ENCODE peak calls at places on chromosome 6, in four cellular contexts. F is lower lobe of right lung, L is spleen, X is progenitor cell of endocrine pancreas. N is an unnamed sample.
A peak's percentile ranks its signal among the peaks of the same experiment; 100 is the strongest.

GRCh38 chr6:155259897-155260296 is 3.9 kb upstream of the CLDN20 start:
- DNase-seq in F (no peak), L (no peak), X (no peak), N (no peak)

GRCh38 chr6:13971303-13971702 is 46.6 kb downstream of the RNF182 start:
- DNase-seq in F (no peak), L (no peak), X (no peak), N (no peak)

GRCh38 chr6:138691595-138692057 is 81.9 kb upstream of the CCDC28A start:
- DNase-seq in F (no peak), L (no peak), X (no peak), N (no peak)

GRCh38 chr6:69953491-69953890 is 87.1 kb downstream of the COL19A1 start:
- DNase-seq in F (no peak), L (no peak), X (no peak), N (peak; percentile 41)

GRCh38 chr6:21131406-21131805 is 462.1 kb upstream of the SOX4 start:
- DNase-seq in F (no peak), L (no peak), X (no peak), N (no peak)

GRCh38 chr6:70398783-70399730 is 14.3 kb upstream of the FAM135A start:
- DNase-seq in F (peak; percentile 55), L (no peak), X (no peak), N (no peak)

GRCh38 chr6:155187994-155188706 is 75.7 kb upstream of the CLDN20 start:
- DNase-seq in F (no peak), L (no peak), X (no peak), N (no peak)

GRCh38 chr6:165049362-165049761 is 260.0 kb downstream of the C6orf118 start:
- DNase-seq in F (no peak), L (no peak), X (no peak), N (peak; percentile 82)

GRCh38 chr6:37987008-37987407 is 167.5 kb downstream of the ZFAND3 start:
- DNase-seq in F (no peak), L (no peak), X (no peak), N (no peak)

GRCh38 chr6:150922137-150922536 is 56.6 kb downstream of the MTHFD1L start:
- DNase-seq in F (no peak), L (no peak), X (no peak), N (no peak)

GRCh38 chr6:151285121-151285520 is 45.4 kb downstream of the AKAP12 start:
- DNase-seq in F (no peak), L (no peak), X (no peak), N (no peak)

GRCh38 chr6:14881399-14881798 is 364.5 kb upstream of the JARID2 start:
- DNase-seq in F (no peak), L (no peak), X (no peak), N (no peak)

GRCh38 chr6:48476257-48476656 is 365.3 kb upstream of the PTCHD4 start:
- DNase-seq in F (no peak), L (no peak), X (no peak), N (no peak)

GRCh38 chr6:148495029-148495428 is 152.4 kb downstream of the SASH1 start:
- DNase-seq in F (no peak), L (no peak), X (no peak), N (no peak)

GRCh38 chr6:162026843-162027242 is 700.7 kb downstream of the PRKN start:
- DNase-seq in F (no peak), L (no peak), X (no peak), N (no peak)

GRCh38 chr6:126047648-126048047 is 61.3 kb downstream of the TRMT11 start:
- DNase-seq in F (no peak), L (no peak), X (no peak), N (no peak)

GRCh38 chr6:16805190-16805860 is 44.1 kb upstream of the ATXN1 start:
- DNase-seq in F (no peak), L (no peak), X (no peak), N (no peak)

GRCh38 chr6:6764764-6765434 is 176.4 kb downstream of the LY86 start:
- DNase-seq in F (no peak), L (no peak), X (no peak), N (no peak)

GRCh38 chr6:41045664-41046063 is 3.4 kb downstream of the TSPO2 start:
- DNase-seq in F (no peak), L (no peak), X (no peak), N (no peak)

GRCh38 chr6:158150701-158151100 is 17.4 kb downstream of the SERAC1 start:
- DNase-seq in F (no peak), L (no peak), X (no peak), N (no peak)

DNA sequence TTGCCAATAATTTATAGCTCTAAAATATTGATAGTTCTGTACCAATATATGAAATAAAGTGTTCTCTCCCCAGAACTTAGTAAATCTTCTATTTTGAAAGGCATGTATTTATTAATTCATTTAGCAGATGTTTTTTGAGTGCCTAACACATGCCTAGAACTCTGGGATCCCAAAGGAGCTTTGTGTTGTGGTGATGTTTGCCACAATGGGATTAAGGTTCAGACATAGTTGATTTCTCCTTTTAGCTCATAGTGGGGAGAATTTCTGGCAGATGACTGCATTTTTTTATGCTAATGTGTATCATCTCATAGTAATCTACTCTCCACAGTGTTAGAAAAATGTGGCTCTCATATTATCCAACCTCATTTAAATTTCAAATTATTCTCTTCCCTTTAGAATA is 21.7 kb downstream of the MYB start:
- DNase-seq in F (no peak), L (no peak), X (no peak), N (no peak)
- TF ChIP-seq CTCF in F (no peak), L (no peak), X (no peak), N (no peak)

GRCh38 chr6:73285674-73286283 is 22.8 kb upstream of the KHDC1 start:
- DNase-seq in F (no peak), L (no peak), X (no peak), N (no peak)
- TF ChIP-seq CTCF in F (peak; percentile 19), L (no peak), X (peak; percentile 52), N (no peak)

DNA sequence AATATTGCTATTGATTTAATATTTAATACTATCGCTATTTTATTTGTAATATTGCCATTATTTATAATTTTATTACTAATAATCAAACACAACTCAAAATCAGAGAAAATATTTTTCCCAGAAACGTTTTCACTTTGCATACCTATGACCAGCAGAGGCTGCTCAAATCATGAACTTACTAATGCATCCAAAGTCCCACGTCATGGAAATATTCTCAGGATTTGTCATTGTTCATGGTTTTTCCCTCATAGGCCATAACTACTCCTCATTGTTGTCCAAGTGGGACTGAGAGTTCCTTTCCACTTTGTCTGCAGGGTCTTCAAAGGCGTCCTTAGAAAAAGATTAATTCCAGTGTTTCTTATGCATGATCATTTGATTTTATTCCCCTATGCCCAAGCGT is 344.8 kb downstream of the THBS2 start:
- DNase-seq in F (no peak), L (no peak), X (no peak), N (no peak)
- TF ChIP-seq CTCF in F (no peak), L (no peak), X (no peak), N (no peak)

GRCh38 chr6:134171517-134171916 is 119.1 kb upstream of the SLC2A12 start:
- DNase-seq in F (no peak), L (no peak), X (no peak), N (no peak)

GRCh38 chr6:134173936-134174789 is 121.7 kb upstream of the SLC2A12 start:
- DNase-seq in F (peak; percentile 80), L (peak; percentile 89), X (peak; percentile 72), N (peak; percentile 90)

GRCh38 chr6:134174790-134175531 is 122.5 kb upstream of the SLC2A12 start:
- DNase-seq in F (peak; percentile 96), L (peak; percentile 99), X (peak; percentile 90), N (peak; percentile 95)

GRCh38 chr6:134172020-134172766 is 119.8 kb upstream of the SLC2A12 start:
- DNase-seq in F (no peak), L (no peak), X (no peak), N (no peak)

GRCh38 chr6:134173007-134173690 is 120.7 kb upstream of the SLC2A12 start:
- DNase-seq in F (no peak), L (no peak), X (no peak), N (no peak)
- TF ChIP-seq CTCF in F (no peak), L (no peak), X (no peak), N (no peak)

GRCh38 chr6:101393291-101394251 is at the start of gene GRIK2:
- DNase-seq in F (no peak), L (no peak), X (peak; percentile 57), N (peak; percentile 89)
- TF ChIP-seq CTCF in F (no peak), L (no peak), X (peak; percentile 55), N (peak; percentile 74)

DNA sequence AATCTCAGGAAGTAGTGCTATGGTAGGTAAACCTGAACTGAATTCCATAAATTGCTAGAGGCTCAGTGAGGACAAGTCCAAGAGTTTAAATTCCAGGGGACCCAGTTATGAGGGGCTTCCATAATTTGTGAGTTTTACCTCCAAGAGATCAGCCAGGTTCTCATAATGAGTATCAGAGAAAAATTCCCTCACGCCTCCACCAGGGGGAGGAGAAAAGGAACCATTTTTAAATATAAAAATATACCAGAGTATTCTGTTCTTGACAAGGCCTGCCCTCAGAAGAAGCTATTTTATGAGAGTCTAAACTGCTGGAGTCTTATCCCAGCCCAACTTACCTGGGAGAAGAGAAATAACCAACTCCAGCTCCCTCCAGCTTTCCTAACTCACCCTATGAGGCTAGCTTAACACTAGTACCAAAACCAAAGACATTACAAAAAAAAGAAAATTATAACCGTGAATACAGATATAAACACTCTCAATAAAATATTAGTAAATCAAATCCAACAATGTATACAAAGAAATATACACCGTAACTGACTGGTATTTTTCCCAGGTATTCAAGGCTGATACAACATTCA is 158.7 kb downstream of the TFAP2A start:
- DNase-seq in F (no peak), L (no peak), X (no peak), N (no peak)
- TF ChIP-seq CTCF in F (peak; percentile 15), L (no peak), X (peak; percentile 56), N (peak; percentile 84)

GRCh38 chr6:99130897-99131873 is 183.4 kb upstream of the FBXL4 start:
- DNase-seq in F (no peak), L (no peak), X (no peak), N (no peak)
- TF ChIP-seq CTCF in F (no peak), L (no peak), X (no peak), N (no peak)